ENCODE peak calls at places on chromosomes 2 and 18, in six cellular contexts. S, C, E, V, J and A are unnamed samples.

GRCh38 chr18:13284330-13285027 is 65.9 kb downstream of the LDLRAD4 start:
- DNase-seq in C (no peak), J (no peak), S (no peak), V (no peak), E (no peak), A (no peak)

GRCh38 chr2:166384774-166385173 is 9.0 kb upstream of the SCN9A start:
- DNase-seq in E (no peak), V (no peak), S (no peak), J (no peak), C (peak), A (peak)

GRCh38 chr18:69865656-69866241 is 81.9 kb downstream of the CD226 start:
- DNase-seq in J (no peak), V (no peak), C (no peak), S (no peak), E (no peak), A (no peak)

GRCh38 chr2:236195726-236196125 is 27.5 kb upstream of the GBX2 start:
- DNase-seq in V (peak), J (no peak), E (peak), S (no peak), C (no peak), A (no peak)

GRCh38 chr2:79630060-79630459 is 117.2 kb downstream of the CTNNA2 start:
- DNase-seq in J (no peak), V (no peak), S (no peak), E (no peak), C (no peak), A (no peak)

GRCh38 chr18:45567123-45567522 is 48.2 kb upstream of the SLC14A2 start:
- DNase-seq in V (no peak), E (no peak), J (no peak), S (no peak), C (no peak), A (no peak)

GRCh38 chr2:149160701-149161217 is 122.3 kb downstream of the LYPD6B start:
- DNase-seq in E (no peak), V (no peak), J (no peak), S (peak), C (no peak), A (no peak)

GRCh38 chr18:10863026-10863425 is 286.3 kb downstream of the PIEZO2 start:
- DNase-seq in E (no peak), S (no peak), V (no peak), J (no peak), C (no peak), A (no peak)

GRCh38 chr2:72014871-72015270 is 132.8 kb downstream of the CYP26B1 start:
- DNase-seq in V (no peak), C (no peak), E (no peak), S (no peak), J (no peak), A (no peak)

GRCh38 chr18:13256444-13257305 is 38.1 kb downstream of the LDLRAD4 start:
- DNase-seq in C (no peak), V (no peak), S (no peak), E (peak), J (no peak), A (no peak)

GRCh38 chr2:100518801-100519200 is 44.0 kb upstream of the PDCL3 start:
- DNase-seq in V (no peak), J (no peak), S (no peak), C (no peak), E (no peak), A (no peak)

GRCh38 chr2:46062637-46063412 is 234.4 kb upstream of the EPAS1 start:
- DNase-seq in S (peak), V (peak), J (peak), C (peak), E (no peak), A (peak)

GRCh38 chr2:84338069-84338468 is 121.0 kb downstream of the SUCLG1 start:
- DNase-seq in C (no peak), J (no peak), V (no peak), E (no peak), S (no peak), A (no peak)

GRCh38 chr2:242057379-242058040 is 188.0 kb downstream of the RTP5 start:
- DNase-seq in S (no peak), V (peak), E (no peak), C (no peak), J (no peak), A (no peak)

GRCh38 chr18:5894613-5895299 is 566 bp downstream of the TMEM200C start:
- DNase-seq in J (no peak), V (peak), C (no peak), S (no peak), E (no peak), A (no peak)

GRCh38 chr18:76986391-76986790 is 146.2 kb downstream of the MBP start:
- DNase-seq in J (no peak), E (no peak), C (no peak), V (no peak), S (no peak), A (no peak)

GRCh38 chr18:37243756-37244155 is 321.8 kb downstream of the CELF4 start:
- DNase-seq in V (no peak), C (no peak), S (no peak), E (peak), J (no peak), A (no peak)

GRCh38 chr2:143171817-143172216 is 42.6 kb downstream of the ARHGAP15 start:
- DNase-seq in V (no peak), E (no peak), C (no peak), S (no peak), J (no peak), A (no peak)

GRCh38 chr2:45722477-45722876 is 71.0 kb downstream of the PRKCE start:
- DNase-seq in E (no peak), J (no peak), V (no peak), S (no peak), C (no peak), A (no peak)

GRCh38 chr2:24016376-24016761 is 6.5 kb downstream of the MFSD2B start:
- DNase-seq in E (peak), C (no peak), V (no peak), J (no peak), S (no peak), A (no peak)

GRCh38 chr2:116491292-116491691 is 1323.2 kb upstream of the DDX18 start:
- DNase-seq in V (no peak), E (no peak), S (no peak), C (no peak), J (no peak), A (no peak)

GRCh38 chr2:205086689-205087088 is 541.4 kb downstream of the PARD3B start:
- DNase-seq in J (no peak), C (no peak), V (no peak), E (no peak), S (no peak), A (no peak)

GRCh38 chr2:106996136-106996769 is 110.3 kb upstream of the ST6GAL2 start:
- DNase-seq in E (no peak), J (no peak), S (no peak), V (no peak), C (no peak), A (no peak)

GRCh38 chr2:200845669-200846325 is 18.7 kb downstream of the CLK1 start:
- DNase-seq in C (no peak), E (no peak), S (no peak), V (no peak), J (no peak), A (no peak)

GRCh38 chr2:179677148-179677688 is 184.2 kb downstream of the ZNF385B start:
- DNase-seq in S (no peak), J (no peak), C (no peak), E (no peak), V (no peak), A (no peak)

GRCh38 chr2:171342014-171342413 is 91.8 kb downstream of the METTL8 start:
- DNase-seq in J (no peak), E (no peak), C (no peak), S (no peak), V (no peak), A (no peak)

GRCh38 chr2:170324640-170325046 is 146.7 kb downstream of the MYO3B start:
- DNase-seq in V (no peak), E (no peak), S (peak), C (peak), J (peak), A (peak)

GRCh38 chr2:64567473-64567872 is 43.3 kb downstream of the AFTPH start:
- DNase-seq in V (no peak), J (no peak), S (no peak), E (no peak), C (no peak), A (no peak)

GRCh38 chr2:70258532-70258875 is 567 bp downstream of the PCYOX1 start:
- DNase-seq in J (no peak), C (no peak), V (peak), S (no peak), E (no peak), A (no peak)

GRCh38 chr2:28291811-28292455 is 100.7 kb upstream of the FOSL2 start:
- DNase-seq in C (no peak), S (no peak), E (no peak), V (no peak), J (no peak), A (no peak)

GRCh38 chr2:235709124-235709813 is 215.4 kb downstream of the AGAP1 start:
- DNase-seq in J (no peak), C (peak), E (no peak), V (peak), S (no peak), A (peak)